ENCODE peak calls at places on chromosomes 5 and 9, in eight cellular contexts. J, M, S, I, E, U, A and B are unnamed samples.

GRCh38 chr5:4905674-4906528 is 234.2 kb upstream of the ADAMTS16 start:
- DNase-seq in J (no peak), I (peak; percentile 55), S (peak; percentile 24), U (peak; percentile 24), M (no peak), E (no peak), A (peak; percentile 25), B (no peak)

GRCh38 chr9:121738391-121738790 is 87.0 kb downstream of the DAB2IP start:
- DNase-seq in A (no peak), S (no peak), U (no peak), J (no peak), E (no peak), I (no peak), M (no peak), B (no peak)

GRCh38 chr5:31449175-31449574 is 82.7 kb downstream of the DROSHA start:
- DNase-seq in E (peak; percentile 61), J (no peak), S (no peak), M (peak; percentile 22), U (no peak), A (no peak), I (no peak), B (no peak)

GRCh38 chr5:41182666-41183065 is 30.7 kb downstream of the C6 start:
- DNase-seq in E (no peak), U (no peak), M (no peak), J (no peak), A (no peak), I (no peak), S (no peak), B (no peak)

GRCh38 chr5:151810449-151810848 is 38.7 kb downstream of the G3BP1 start:
- DNase-seq in I (no peak), J (no peak), A (no peak), U (no peak), M (peak; percentile 48), E (peak; percentile 20), S (peak; percentile 34), B (no peak)

GRCh38 chr9:85137606-85138150 is 468.1 kb downstream of the NTRK2 start:
- DNase-seq in A (no peak), E (no peak), M (no peak), S (no peak), I (no peak), U (no peak), J (no peak), B (no peak)

GRCh38 chr5:156522651-156523529 is 195.9 kb downstream of the SGCD start:
- DNase-seq in A (no peak), S (no peak), E (no peak), J (no peak), U (no peak), M (no peak), I (no peak), B (no peak)

GRCh38 chr9:89597711-89598707 is 6.8 kb upstream of the GADD45G start:
- DNase-seq in A (peak; percentile 25), S (peak; percentile 71), E (peak; percentile 59), M (peak; percentile 72), I (peak; percentile 74), U (peak; percentile 74), J (no peak), B (no peak)

GRCh38 chr5:53243403-53243802 is 133.8 kb upstream of the MOCS2 start:
- DNase-seq in M (no peak), I (no peak), J (no peak), E (no peak), U (no peak), S (no peak), A (peak; percentile 16), B (no peak)

GRCh38 chr5:66406761-66407289 is 189.4 kb upstream of the MAST4 start:
- DNase-seq in I (no peak), M (no peak), S (no peak), A (no peak), J (no peak), E (no peak), U (no peak), B (no peak)

GRCh38 chr5:123448017-123448617 is 24.9 kb upstream of the CEP120 start:
- DNase-seq in U (no peak), S (no peak), A (no peak), M (no peak), E (no peak), J (no peak), I (no peak), B (no peak)

GRCh38 chr9:123358181-123358894 is 2.3 kb downstream of the CRB2 start:
- DNase-seq in I (no peak), J (no peak), U (peak; percentile 96), E (no peak), A (no peak), M (no peak), S (no peak), B (no peak)

GRCh38 chr5:40688127-40688756 is 8.5 kb downstream of the PTGER4 start:
- DNase-seq in U (peak; percentile 89), I (peak; percentile 95), M (peak; percentile 95), S (peak; percentile 94), J (no peak), E (peak; percentile 89), A (peak; percentile 78), B (no peak)

GRCh38 chr5:169494383-169495251 is 89.0 kb upstream of the SPDL1 start:
- DNase-seq in A (no peak), I (no peak), S (peak; percentile 25), E (no peak), J (no peak), U (no peak), M (no peak), B (no peak)

GRCh38 chr9:14170392-14170931 is 143.5 kb downstream of the NFIB start:
- DNase-seq in M (no peak), S (no peak), I (no peak), J (no peak), A (no peak), E (no peak), U (no peak), B (no peak)

GRCh38 chr9:99840061-99840460 is 18.4 kb downstream of the NR4A3 start:
- DNase-seq in M (no peak), I (no peak), J (no peak), U (no peak), A (no peak), S (no peak), E (no peak), B (no peak)

GRCh38 chr9:92592946-92593860 is 57.4 kb upstream of the ECM2 start:
- DNase-seq in E (peak; percentile 25), A (no peak), J (no peak), M (no peak), S (peak; percentile 67), I (no peak), U (no peak), B (no peak)

GRCh38 chr5:138528208-138528607 is 14.8 kb downstream of the ETF1 start:
- DNase-seq in M (no peak), E (peak; percentile 48), A (no peak), J (no peak), I (no peak), U (no peak), S (peak; percentile 39), B (no peak)

DNA sequence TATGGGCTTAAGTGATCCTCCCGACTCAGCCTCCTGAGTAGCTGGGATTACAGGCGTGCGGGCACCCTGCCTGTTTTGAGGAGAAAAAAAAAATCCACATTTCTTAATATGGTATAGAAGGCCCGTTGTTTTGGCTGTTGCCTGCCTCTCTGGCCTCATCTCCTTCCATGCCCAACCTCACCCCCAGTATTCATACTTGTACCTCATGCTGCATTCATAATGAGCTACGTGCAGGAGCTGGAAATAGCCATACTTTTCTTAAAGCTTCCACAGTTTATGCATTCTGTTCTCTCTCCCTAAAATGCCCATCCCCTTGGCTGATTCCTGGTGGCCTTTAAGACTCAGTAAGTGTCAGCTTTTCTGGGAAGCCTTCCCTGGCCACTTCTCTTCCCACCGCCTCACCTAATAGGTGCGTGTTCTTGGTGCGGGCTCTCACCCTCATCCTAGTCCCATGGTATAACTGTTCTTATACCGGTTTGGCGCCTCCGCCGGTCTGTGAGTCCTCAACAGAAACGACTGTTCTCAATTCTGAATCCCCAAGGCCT is 2.1 kb upstream of the TPM2 start:
- DNase-seq in A (no peak), U (peak; percentile 34), J (no peak), I (no peak), S (no peak), E (no peak), M (no peak), B (no peak)
- TF ChIP-seq CTCF in A (no peak), U (peak; percentile 8), J (no peak), I (no peak), S (no peak), E (no peak), M (no peak), B (no peak)

GRCh38 chr5:73445708-73446630 is 2.6 kb downstream of the FOXD1 start:
- DNase-seq in E (no peak), J (no peak), A (no peak), I (no peak), S (peak; percentile 39), M (no peak), U (no peak), B (no peak)

GRCh38 chr5:73443725-73444498 is 4.7 kb downstream of the FOXD1 start:
- DNase-seq in A (no peak), U (peak; percentile 92), S (no peak), E (no peak), J (no peak), I (no peak), M (no peak), B (no peak)

GRCh38 chr5:73442960-73443627 is 5.5 kb downstream of the FOXD1 start:
- DNase-seq in A (no peak), E (peak; percentile 48), M (no peak), I (no peak), S (no peak), J (no peak), U (peak; percentile 7), B (no peak)

GRCh38 chr5:73446631-73447233 is 1.8 kb downstream of the FOXD1 start:
- DNase-seq in J (no peak), U (peak; percentile 58), E (no peak), S (no peak), A (no peak), M (peak; percentile 20), I (no peak), B (no peak)

GRCh38 chr5:73444499-73445432 is 3.8 kb downstream of the FOXD1 start:
- DNase-seq in I (no peak), J (no peak), M (no peak), U (peak; percentile 40), S (no peak), A (no peak), E (no peak), B (no peak)
- H3K4me3 ChIP-seq in I (no peak overlapping the region), J (peak overlapping the region; percentile 60), M (no peak overlapping the region), U (peak overlapping the region; percentile 23), S (peak overlapping the region; percentile 19), A (no peak overlapping the region), E (peak overlapping the region; percentile 37), B (peak overlapping the region; percentile 82)

DNA sequence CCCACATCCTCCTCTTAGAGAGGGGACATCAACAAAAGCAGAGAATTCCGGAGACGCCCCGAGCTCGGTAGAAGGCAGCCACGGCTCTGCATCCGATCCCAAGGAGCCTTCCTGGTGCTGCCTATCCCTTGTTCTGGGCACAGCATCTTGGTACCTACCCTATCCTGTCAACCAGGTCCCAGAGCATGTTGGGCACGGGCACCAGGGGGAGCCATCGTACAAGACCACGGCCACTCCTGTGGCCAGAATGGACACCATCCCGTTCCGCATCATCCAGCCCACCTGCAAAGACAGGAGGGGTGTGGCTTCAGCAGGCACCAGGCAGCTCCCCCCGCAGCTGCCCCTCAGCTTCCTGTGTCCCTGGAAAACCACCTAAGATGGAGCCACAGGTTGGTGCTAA is 62.7 kb upstream of the ZNF354A start:
- DNase-seq in A (no peak), I (no peak), M (no peak), S (no peak), J (no peak), U (peak; percentile 70), E (no peak), B (no peak)
- TF ChIP-seq CTCF in A (peak; percentile 39), I (no peak), M (no peak), S (no peak), J (no peak), U (peak; percentile 65), E (no peak), B (no peak)

GRCh38 chr5:42953061-42953460 is 87.1 kb downstream of the ANXA2R start:
- DNase-seq in M (no peak), A (no peak), U (no peak), E (peak; percentile 25), S (no peak), J (no peak), I (no peak), B (no peak)
- H3K4me3 ChIP-seq in M (peak overlapping the region; percentile 11), A (no peak overlapping the region), U (no peak overlapping the region), E (peak overlapping the region; percentile 31), S (peak overlapping the region; percentile 29), J (no peak overlapping the region), I (no peak overlapping the region), B (peak overlapping the region; percentile 64)